ENCODE peak calls at places on chromosomes 11 and 22, in four cellular contexts. One of them, this sample, is unnamed.

GRCh38 chr22:30044369-30044768 is 35.9 kb upstream of the HORMAD2 start:
- DNase-seq in choroid plexus epithelial cell: peak; percentile 96
- DNase-seq in AG10803: peak; percentile 83
- DNase-seq in Caco-2: no peak
- DNase-seq in this sample: peak; percentile 93

GRCh38 chr11:117876341-117877119 is at the start of gene FXYD6:
- DNase-seq in choroid plexus epithelial cell: peak; percentile 30
- DNase-seq in AG10803: no peak
- DNase-seq in Caco-2: peak; percentile 55
- DNase-seq in this sample: peak; percentile 11

GRCh38 chr11:60169264-60169915 is 13.5 kb downstream of the MS4A6A start:
- DNase-seq in choroid plexus epithelial cell: peak; percentile 25
- DNase-seq in AG10803: no peak
- DNase-seq in Caco-2: peak; percentile 18
- DNase-seq in this sample: peak; percentile 0

GRCh38 chr11:111629499-111629898 is 27.2 kb downstream of the SIK2 start:
- DNase-seq in choroid plexus epithelial cell: no peak
- DNase-seq in AG10803: no peak
- DNase-seq in Caco-2: no peak
- DNase-seq in this sample: no peak

GRCh38 chr22:21020802-21021429 is 6.0 kb downstream of the P2RX6 start:
- DNase-seq in choroid plexus epithelial cell: peak; percentile 33
- DNase-seq in AG10803: no peak
- DNase-seq in Caco-2: no peak
- DNase-seq in this sample: no peak

GRCh38 chr11:111445586-111445985 is 66.5 kb upstream of the POU2AF1 start:
- DNase-seq in choroid plexus epithelial cell: peak; percentile 13
- DNase-seq in AG10803: peak; percentile 8
- DNase-seq in Caco-2: no peak
- DNase-seq in this sample: no peak

GRCh38 chr11:113167599-113167998 is 146.8 kb upstream of the TTC12 start:
- DNase-seq in choroid plexus epithelial cell: no peak
- DNase-seq in AG10803: no peak
- DNase-seq in Caco-2: no peak
- DNase-seq in this sample: no peak

GRCh38 chr11:120272303-120272702 is 32.4 kb downstream of the POU2F3 start:
- DNase-seq in choroid plexus epithelial cell: no peak
- DNase-seq in AG10803: peak; percentile 45
- DNase-seq in Caco-2: no peak
- DNase-seq in this sample: peak; percentile 9

GRCh38 chr11:95137299-95137698 is 47.7 kb downstream of the ENDOD1 start:
- DNase-seq in choroid plexus epithelial cell: no peak
- DNase-seq in AG10803: no peak
- DNase-seq in Caco-2: no peak
- DNase-seq in this sample: no peak

GRCh38 chr11:2536440-2536989 is 91.7 kb downstream of the KCNQ1 start:
- DNase-seq in choroid plexus epithelial cell: no peak
- DNase-seq in AG10803: no peak
- DNase-seq in Caco-2: no peak
- DNase-seq in this sample: no peak

GRCh38 chr11:76797341-76798201 is 14.4 kb downstream of the TSKU start:
- DNase-seq in choroid plexus epithelial cell: no peak
- DNase-seq in AG10803: no peak
- DNase-seq in Caco-2: no peak
- DNase-seq in this sample: no peak

GRCh38 chr22:37566903-37567798 is 6.9 kb downstream of the CDC42EP1 start:
- DNase-seq in choroid plexus epithelial cell: peak; percentile 72
- DNase-seq in AG10803: peak; percentile 52
- DNase-seq in Caco-2: peak; percentile 90
- DNase-seq in this sample: peak; percentile 62

GRCh38 chr22:28582806-28583205 is 96.8 kb downstream of the TTC28 start:
- DNase-seq in choroid plexus epithelial cell: peak; percentile 73
- DNase-seq in AG10803: peak; percentile 95
- DNase-seq in Caco-2: no peak
- DNase-seq in this sample: peak; percentile 82
- H3K4me3 ChIP-seq in choroid plexus epithelial cell: no peak overlapping the region
- H3K4me3 ChIP-seq in AG10803: no peak overlapping the region
- H3K4me3 ChIP-seq in Caco-2: no peak overlapping the region
- H3K4me3 ChIP-seq in this sample: no peak overlapping the region

GRCh38 chr22:39382410-39382809 is 17.2 kb upstream of the TAB1 start:
- DNase-seq in choroid plexus epithelial cell: no peak
- DNase-seq in AG10803: no peak
- DNase-seq in Caco-2: no peak
- DNase-seq in this sample: no peak

GRCh38 chr22:39388261-39389011 is 11.1 kb upstream of the TAB1 start:
- DNase-seq in choroid plexus epithelial cell: peak; percentile 88
- DNase-seq in AG10803: peak; percentile 61
- DNase-seq in Caco-2: no peak
- DNase-seq in this sample: peak; percentile 82

GRCh38 chr22:39383841-39384625 is 15.5 kb upstream of the TAB1 start:
- DNase-seq in choroid plexus epithelial cell: no peak
- DNase-seq in AG10803: peak; percentile 30
- DNase-seq in Caco-2: no peak
- DNase-seq in this sample: no peak

GRCh38 chr22:39381930-39382329 is 17.6 kb upstream of the TAB1 start:
- DNase-seq in choroid plexus epithelial cell: no peak
- DNase-seq in AG10803: no peak
- DNase-seq in Caco-2: no peak
- DNase-seq in this sample: no peak

DNA sequence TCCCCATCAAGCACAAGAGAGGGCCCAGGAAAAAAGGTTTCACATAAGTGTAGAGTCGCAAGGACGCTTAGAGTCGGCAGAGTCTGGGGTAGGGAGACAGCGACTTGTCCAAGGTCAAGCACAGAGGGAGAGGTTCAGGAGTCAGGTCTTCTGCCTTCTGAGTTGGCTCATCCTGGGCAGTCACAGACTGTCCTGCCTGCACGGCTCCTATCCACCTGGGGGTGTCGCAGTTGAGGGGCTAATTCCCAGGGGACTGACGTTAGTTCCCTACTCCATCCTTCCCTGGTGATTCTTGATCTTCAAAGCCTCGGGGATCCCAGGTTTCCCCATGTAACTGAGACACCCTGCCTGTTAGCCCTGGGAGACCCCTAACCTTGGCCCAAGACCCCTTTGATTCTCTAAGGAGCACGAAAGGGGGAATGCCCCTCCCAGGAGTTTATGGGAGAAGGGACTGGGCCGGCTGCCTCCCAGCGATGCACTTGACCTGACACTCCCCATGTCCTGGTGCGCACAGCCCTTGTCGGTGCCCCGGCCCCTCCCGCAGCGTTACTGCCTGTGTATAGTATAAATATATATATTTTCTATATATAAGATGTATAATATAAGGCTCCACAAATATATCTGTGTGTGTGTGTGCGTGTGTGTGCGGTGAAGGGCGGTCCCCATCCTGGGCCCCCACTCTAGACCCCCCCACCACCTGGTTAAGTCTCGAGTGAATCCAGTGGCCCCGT is 14.7 kb upstream of the TAB1 start:
- DNase-seq in choroid plexus epithelial cell: peak; percentile 50
- DNase-seq in AG10803: no peak
- DNase-seq in Caco-2: no peak
- DNase-seq in this sample: no peak
- TF ChIP-seq CTCF in choroid plexus epithelial cell: peak; percentile 54
- TF ChIP-seq CTCF in AG10803: peak; percentile 25
- TF ChIP-seq CTCF in Caco-2: peak; percentile 43
- TF ChIP-seq CTCF in this sample: peak; percentile 55

GRCh38 chr22:36363378-36363931 is 24.3 kb downstream of the MYH9 start:
- DNase-seq in choroid plexus epithelial cell: no peak
- DNase-seq in AG10803: no peak
- DNase-seq in Caco-2: peak; percentile 61
- DNase-seq in this sample: no peak
- H3K4me3 ChIP-seq in choroid plexus epithelial cell: no peak overlapping the region
- H3K4me3 ChIP-seq in AG10803: no peak overlapping the region
- H3K4me3 ChIP-seq in Caco-2: no peak overlapping the region
- H3K4me3 ChIP-seq in this sample: no peak overlapping the region

DNA sequence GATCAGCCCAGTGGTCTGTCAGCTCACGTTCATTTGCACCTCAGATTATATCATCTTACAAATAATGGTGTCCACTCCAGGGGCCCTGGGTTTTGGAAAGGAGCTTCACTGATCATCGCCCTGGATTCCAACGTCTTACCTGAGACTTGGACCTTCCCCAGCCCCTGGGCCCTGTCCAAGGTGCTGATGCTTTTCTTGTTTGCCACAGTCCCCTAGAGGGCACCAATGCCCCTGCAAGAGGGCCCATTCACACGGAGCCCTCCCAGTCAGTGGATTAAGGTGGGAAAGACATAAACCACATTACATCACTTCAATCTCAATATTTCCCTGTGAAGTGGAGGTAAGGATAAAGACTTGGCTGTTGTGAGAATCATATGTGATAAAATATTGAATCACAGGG is 167.2 kb downstream of the BUD13 start:
- DNase-seq in choroid plexus epithelial cell: peak; percentile 11
- DNase-seq in AG10803: no peak
- DNase-seq in Caco-2: peak; percentile 93
- DNase-seq in this sample: peak; percentile 10
- TF ChIP-seq CTCF in choroid plexus epithelial cell: peak; percentile 33
- TF ChIP-seq CTCF in AG10803: peak; percentile 31
- TF ChIP-seq CTCF in Caco-2: peak; percentile 93
- TF ChIP-seq CTCF in this sample: peak; percentile 42

DNA sequence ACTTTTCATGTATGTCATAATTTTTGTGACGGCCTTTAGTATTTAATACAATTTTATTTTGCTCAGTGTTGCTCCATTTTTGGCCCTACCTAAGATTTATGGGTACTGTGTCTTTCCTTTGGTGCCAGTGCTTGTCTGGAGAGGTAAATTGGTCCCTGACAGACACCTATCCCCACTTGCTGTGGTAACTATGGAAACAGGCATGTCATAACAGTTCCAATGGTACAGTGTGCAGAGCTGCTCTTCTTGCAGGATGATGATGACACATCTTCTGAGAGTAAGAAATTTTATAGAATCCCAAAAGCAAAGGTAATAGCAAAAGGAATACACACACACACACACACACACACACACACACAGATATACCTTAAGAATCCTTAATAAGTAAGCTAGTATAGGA is 118.5 kb downstream of the ELP4 start:
- DNase-seq in choroid plexus epithelial cell: no peak
- DNase-seq in AG10803: no peak
- DNase-seq in Caco-2: no peak
- DNase-seq in this sample: no peak
- H3K4me3 ChIP-seq in choroid plexus epithelial cell: no peak overlapping the region
- H3K4me3 ChIP-seq in AG10803: no peak overlapping the region
- H3K4me3 ChIP-seq in Caco-2: no peak overlapping the region
- H3K4me3 ChIP-seq in this sample: no peak overlapping the region

DNA sequence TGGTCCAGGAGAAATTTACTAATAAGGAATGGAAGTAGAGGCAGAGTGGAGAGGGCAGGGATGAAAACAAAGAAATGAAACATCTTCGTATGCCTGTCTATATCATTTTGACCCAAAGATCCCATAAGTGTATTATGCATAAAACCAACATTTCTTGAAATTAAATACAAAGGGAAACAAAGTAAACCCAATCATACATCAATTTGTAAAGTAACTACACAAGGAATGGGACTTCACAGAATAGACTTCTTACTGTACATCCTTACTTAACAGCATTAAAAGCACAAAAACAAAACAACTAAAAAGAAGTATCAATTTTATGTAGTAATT is 253.6 kb upstream of the CCDC179 start:
- DNase-seq in choroid plexus epithelial cell: no peak
- DNase-seq in AG10803: no peak
- DNase-seq in Caco-2: no peak
- DNase-seq in this sample: no peak
- TF ChIP-seq CTCF in choroid plexus epithelial cell: no peak
- TF ChIP-seq CTCF in AG10803: no peak
- TF ChIP-seq CTCF in Caco-2: no peak
- TF ChIP-seq CTCF in this sample: no peak

GRCh38 chr11:18264035-18264434 is 2.0 kb upstream of the SAA1 start:
- DNase-seq in choroid plexus epithelial cell: no peak
- DNase-seq in AG10803: no peak
- DNase-seq in Caco-2: no peak
- DNase-seq in this sample: no peak
- H3K4me3 ChIP-seq in choroid plexus epithelial cell: no peak overlapping the region
- H3K4me3 ChIP-seq in AG10803: no peak overlapping the region
- H3K4me3 ChIP-seq in Caco-2: no peak overlapping the region
- H3K4me3 ChIP-seq in this sample: no peak overlapping the region

This sample was measured in astrocyte of the spinal cord.